ENCODE peak calls at places on chromosomes 11 and 22, in nine cellular contexts. One of them, this sample, is unnamed.

GRCh38 chr22:33850724-33851123 is 69.6 kb downstream of the LARGE1 start:
- DNase-seq in NCI-H460: no peak
- DNase-seq in fibroblast of mammary gland: no peak
- DNase-seq in NCI-H2227 treated with DMSO at 0.1 percent for 48 hours: no peak
- DNase-seq in lower leg skin: no peak
- DNase-seq in LoVo: no peak
- DNase-seq in EH: no peak
- DNase-seq in activated CD8-positive, alpha-beta memory T cell treated with anti-CD3 and anti-CD28 coated beads, Interleukin-2, amount 10 ng/mL, durations not matched to agents 7 days and 5 days: no peak
- DNase-seq in astrocyte of the spinal cord: no peak
- DNase-seq in this sample: no peak

GRCh38 chr22:21921184-21921721 is 31.4 kb downstream of the PPM1F start:
- DNase-seq in activated CD8-positive, alpha-beta memory T cell treated with anti-CD3 and anti-CD28 coated beads, Interleukin-2, amount 10 ng/mL, durations not matched to agents 7 days and 5 days: no peak
- DNase-seq in LoVo: no peak
- DNase-seq in astrocyte of the spinal cord: no peak
- DNase-seq in EH: no peak
- DNase-seq in NCI-H2227 treated with DMSO at 0.1 percent for 48 hours: no peak
- DNase-seq in fibroblast of mammary gland: no peak
- DNase-seq in NCI-H460: no peak
- DNase-seq in lower leg skin: no peak
- DNase-seq in this sample: no peak

GRCh38 chr22:36874731-36875130 is 13.9 kb downstream of the NCF4 start:
- DNase-seq in activated CD8-positive, alpha-beta memory T cell treated with anti-CD3 and anti-CD28 coated beads, Interleukin-2, amount 10 ng/mL, durations not matched to agents 7 days and 5 days: no peak
- DNase-seq in LoVo: no peak
- DNase-seq in lower leg skin: no peak
- DNase-seq in fibroblast of mammary gland: no peak
- DNase-seq in NCI-H2227 treated with DMSO at 0.1 percent for 48 hours: no peak
- DNase-seq in NCI-H460: no peak
- DNase-seq in astrocyte of the spinal cord: no peak
- DNase-seq in EH: no peak
- DNase-seq in this sample: no peak

GRCh38 chr22:44291265-44292006 is 21.3 kb downstream of the SHISAL1 start:
- DNase-seq in lower leg skin: no peak
- DNase-seq in LoVo: no peak
- DNase-seq in fibroblast of mammary gland: peak
- DNase-seq in astrocyte of the spinal cord: no peak
- DNase-seq in NCI-H2227 treated with DMSO at 0.1 percent for 48 hours: no peak
- DNase-seq in EH: peak
- DNase-seq in activated CD8-positive, alpha-beta memory T cell treated with anti-CD3 and anti-CD28 coated beads, Interleukin-2, amount 10 ng/mL, durations not matched to agents 7 days and 5 days: no peak
- DNase-seq in NCI-H460: no peak
- DNase-seq in this sample: no peak

GRCh38 chr11:65932558-65932919 is 12.7 kb upstream of the TSGA10IP start:
- DNase-seq in activated CD8-positive, alpha-beta memory T cell treated with anti-CD3 and anti-CD28 coated beads, Interleukin-2, amount 10 ng/mL, durations not matched to agents 7 days and 5 days: no peak
- DNase-seq in lower leg skin: peak
- DNase-seq in fibroblast of mammary gland: no peak
- DNase-seq in EH: peak
- DNase-seq in NCI-H2227 treated with DMSO at 0.1 percent for 48 hours: peak
- DNase-seq in LoVo: no peak
- DNase-seq in NCI-H460: no peak
- DNase-seq in astrocyte of the spinal cord: no peak
- DNase-seq in this sample: no peak

GRCh38 chr11:77542296-77542695 is 47.5 kb upstream of the AQP11 start:
- DNase-seq in fibroblast of mammary gland: peak
- DNase-seq in NCI-H460: no peak
- DNase-seq in activated CD8-positive, alpha-beta memory T cell treated with anti-CD3 and anti-CD28 coated beads, Interleukin-2, amount 10 ng/mL, durations not matched to agents 7 days and 5 days: no peak
- DNase-seq in astrocyte of the spinal cord: peak
- DNase-seq in EH: peak
- DNase-seq in lower leg skin: no peak
- DNase-seq in LoVo: no peak
- DNase-seq in NCI-H2227 treated with DMSO at 0.1 percent for 48 hours: no peak
- DNase-seq in this sample: no peak

GRCh38 chr22:20741634-20742581 is 32.0 kb upstream of the SERPIND1 start:
- DNase-seq in EH: peak
- DNase-seq in lower leg skin: no peak
- DNase-seq in activated CD8-positive, alpha-beta memory T cell treated with anti-CD3 and anti-CD28 coated beads, Interleukin-2, amount 10 ng/mL, durations not matched to agents 7 days and 5 days: peak
- DNase-seq in NCI-H460: peak
- DNase-seq in NCI-H2227 treated with DMSO at 0.1 percent for 48 hours: peak
- DNase-seq in LoVo: peak
- DNase-seq in astrocyte of the spinal cord: peak
- DNase-seq in fibroblast of mammary gland: peak
- DNase-seq in this sample: no peak

GRCh38 chr22:29482726-29483125 is 2.7 kb downstream of the NEFH start:
- DNase-seq in LoVo: no peak
- DNase-seq in activated CD8-positive, alpha-beta memory T cell treated with anti-CD3 and anti-CD28 coated beads, Interleukin-2, amount 10 ng/mL, durations not matched to agents 7 days and 5 days: no peak
- DNase-seq in EH: no peak
- DNase-seq in fibroblast of mammary gland: no peak
- DNase-seq in lower leg skin: peak
- DNase-seq in NCI-H2227 treated with DMSO at 0.1 percent for 48 hours: no peak
- DNase-seq in astrocyte of the spinal cord: no peak
- DNase-seq in NCI-H460: no peak
- DNase-seq in this sample: no peak

GRCh38 chr11:119937412-119937811 is 200.5 kb downstream of the TRIM29 start:
- DNase-seq in LoVo: no peak
- DNase-seq in NCI-H460: no peak
- DNase-seq in fibroblast of mammary gland: no peak
- DNase-seq in NCI-H2227 treated with DMSO at 0.1 percent for 48 hours: no peak
- DNase-seq in EH: no peak
- DNase-seq in lower leg skin: peak
- DNase-seq in activated CD8-positive, alpha-beta memory T cell treated with anti-CD3 and anti-CD28 coated beads, Interleukin-2, amount 10 ng/mL, durations not matched to agents 7 days and 5 days: no peak
- DNase-seq in astrocyte of the spinal cord: no peak
- DNase-seq in this sample: no peak

GRCh38 chr11:69953356-69953755 is 124.8 kb upstream of the ANO1 start:
- DNase-seq in astrocyte of the spinal cord: no peak
- DNase-seq in lower leg skin: no peak
- DNase-seq in fibroblast of mammary gland: no peak
- DNase-seq in EH: no peak
- DNase-seq in NCI-H2227 treated with DMSO at 0.1 percent for 48 hours: no peak
- DNase-seq in activated CD8-positive, alpha-beta memory T cell treated with anti-CD3 and anti-CD28 coated beads, Interleukin-2, amount 10 ng/mL, durations not matched to agents 7 days and 5 days: no peak
- DNase-seq in NCI-H460: no peak
- DNase-seq in LoVo: no peak
- DNase-seq in this sample: no peak

GRCh38 chr11:74024630-74025029 is 15.7 kb upstream of the UCP3 start:
- DNase-seq in EH: peak
- DNase-seq in fibroblast of mammary gland: peak
- DNase-seq in LoVo: no peak
- DNase-seq in astrocyte of the spinal cord: peak
- DNase-seq in NCI-H2227 treated with DMSO at 0.1 percent for 48 hours: no peak
- DNase-seq in lower leg skin: peak
- DNase-seq in activated CD8-positive, alpha-beta memory T cell treated with anti-CD3 and anti-CD28 coated beads, Interleukin-2, amount 10 ng/mL, durations not matched to agents 7 days and 5 days: peak
- DNase-seq in NCI-H460: no peak
- DNase-seq in this sample: no peak

GRCh38 chr22:37804502-37804885 is 3.2 kb upstream of the GCAT start:
- DNase-seq in lower leg skin: no peak
- DNase-seq in fibroblast of mammary gland: no peak
- DNase-seq in activated CD8-positive, alpha-beta memory T cell treated with anti-CD3 and anti-CD28 coated beads, Interleukin-2, amount 10 ng/mL, durations not matched to agents 7 days and 5 days: no peak
- DNase-seq in NCI-H460: no peak
- DNase-seq in NCI-H2227 treated with DMSO at 0.1 percent for 48 hours: no peak
- DNase-seq in LoVo: no peak
- DNase-seq in astrocyte of the spinal cord: no peak
- DNase-seq in EH: no peak
- DNase-seq in this sample: no peak